ENCODE peak calls at places on chromosomes 6 and 20, in seven cellular contexts. X is HCT116, F is K562, M is H1, R is GM12878, O is HepG2, S is SK-N-SH. V is an unnamed sample.

GRCh38 chr6:36245572-36246031 is 24.3 kb upstream of the PNPLA1 start:
- DNase-seq in X (no peak), F (peak), M (peak), R (no peak), O (no peak), S (peak), V (peak)

GRCh38 chr6:41599015-41599835 is 39.0 kb upstream of the MDFI start:
- DNase-seq in X (no peak), F (no peak), M (no peak), R (no peak), O (no peak), S (no peak), V (no peak)

GRCh38 chr6:1409774-1410465 is 20.5 kb downstream of the FOXF2 start:
- DNase-seq in X (no peak), F (no peak), M (peak), R (no peak), O (no peak), S (no peak), V (no peak)

GRCh38 chr20:37902504-37903313 is at the start of gene VSTM2L:
- DNase-seq in X (no peak), F (peak), M (no peak), R (no peak), O (no peak), S (peak), V (peak)

GRCh38 chr20:18986895-18987580 is 173.5 kb downstream of the SCP2D1 start:
- DNase-seq in X (no peak), F (no peak), M (no peak), R (no peak), O (no peak), S (no peak), V (no peak)

GRCh38 chr20:14879020-14879697 is 541.7 kb upstream of the FLRT3 start:
- DNase-seq in X (peak), F (no peak), M (no peak), R (no peak), O (peak), S (no peak), V (peak)

GRCh38 chr6:141956046-141956761 is 176.5 kb upstream of the GJE1 start:
- DNase-seq in X (no peak), F (no peak), M (no peak), R (no peak), O (no peak), S (no peak), V (no peak)

GRCh38 chr20:34475979-34476736 is 40.1 kb upstream of the DYNLRB1 start:
- DNase-seq in X (no peak), F (no peak), M (no peak), R (no peak), O (peak), S (peak), V (no peak)

GRCh38 chr6:108720798-108721197 is 127.4 kb upstream of the ARMC2 start:
- DNase-seq in X (no peak), F (no peak), M (no peak), R (no peak), O (no peak), S (no peak), V (no peak)

GRCh38 chr20:39849664-39850063 is 839.4 kb downstream of the MAFB start:
- DNase-seq in X (no peak), F (no peak), M (no peak), R (no peak), O (no peak), S (peak), V (no peak)

GRCh38 chr6:28105286-28105685 is 19.1 kb upstream of the ZSCAN16 start:
- DNase-seq in X (no peak), F (peak), M (no peak), R (no peak), O (no peak), S (peak), V (no peak)

GRCh38 chr20:41135187-41135887 is 2.0 kb upstream of the PLCG1 start:
- DNase-seq in X (peak), F (peak), M (peak), R (no peak), O (peak), S (peak), V (peak)

GRCh38 chr6:25094726-25095125 is 159.0 kb upstream of the RIPOR2 start:
- DNase-seq in X (no peak), F (no peak), M (no peak), R (no peak), O (no peak), S (no peak), V (no peak)

GRCh38 chr20:32007787-32008616 is 2.2 kb upstream of the CCM2L start:
- DNase-seq in X (no peak), F (no peak), M (peak), R (no peak), O (no peak), S (no peak), V (no peak)

GRCh38 chr20:41697861-41698559 is 79.8 kb upstream of the CHD6 start:
- DNase-seq in X (no peak), F (peak), M (no peak), R (no peak), O (peak), S (peak), V (peak)

GRCh38 chr6:112571886-112572285 is 224.8 kb downstream of the RFPL4B start:
- DNase-seq in X (no peak), F (no peak), M (no peak), R (no peak), O (no peak), S (no peak), V (peak)

GRCh38 chr20:59448828-59449444 is 148.5 kb downstream of the EDN3 start:
- DNase-seq in X (no peak), F (no peak), M (no peak), R (no peak), O (no peak), S (no peak), V (no peak)

GRCh38 chr20:58192567-58192966 is 35.9 kb downstream of the ANKRD60 start:
- DNase-seq in X (no peak), F (peak), M (peak), R (no peak), O (no peak), S (peak), V (no peak)

GRCh38 chr6:39137235-39137634 is 22.2 kb upstream of the SAYSD1 start:
- DNase-seq in X (no peak), F (peak), M (peak), R (no peak), O (peak), S (no peak), V (peak)

GRCh38 chr6:22173311-22173710 is 123.5 kb downstream of the PRL start:
- DNase-seq in X (no peak), F (no peak), M (no peak), R (no peak), O (no peak), S (no peak), V (no peak)

GRCh38 chr20:16178671-16179070 is 394.6 kb downstream of the KIF16B start:
- DNase-seq in X (no peak), F (no peak), M (no peak), R (no peak), O (no peak), S (no peak), V (no peak)

GRCh38 chr6:134061440-134061839 is 9.0 kb upstream of the SLC2A12 start:
- DNase-seq in X (no peak), F (no peak), M (no peak), R (no peak), O (no peak), S (no peak), V (no peak)

GRCh38 chr6:25670793-25671513 is 18.9 kb downstream of the SCGN start:
- DNase-seq in X (peak), F (no peak), M (no peak), R (no peak), O (no peak), S (no peak), V (peak)

GRCh38 chr6:111418971-111419693 is 63.9 kb downstream of the REV3L start:
- DNase-seq in X (no peak), F (no peak), M (no peak), R (no peak), O (no peak), S (no peak), V (no peak)

GRCh38 chr20:59004493-59004762 is 2.6 kb downstream of the CTSZ start:
- DNase-seq in X (no peak), F (no peak), M (no peak), R (no peak), O (no peak), S (no peak), V (no peak)

GRCh38 chr6:112475083-112475482 is 128.0 kb downstream of the RFPL4B start:
- DNase-seq in X (no peak), F (no peak), M (no peak), R (no peak), O (no peak), S (no peak), V (no peak)

GRCh38 chr6:137013738-137014602 is 30.8 kb downstream of the IL20RA start:
- DNase-seq in X (peak), F (no peak), M (no peak), R (no peak), O (peak), S (peak), V (no peak)

GRCh38 chr6:36851632-36852031 is 12.4 kb upstream of the CPNE5 start:
- DNase-seq in X (no peak), F (no peak), M (no peak), R (no peak), O (no peak), S (no peak), V (no peak)

GRCh38 chr6:75280131-75280855 is 4.3 kb downstream of the TMEM30A start:
- DNase-seq in X (no peak), F (no peak), M (no peak), R (no peak), O (no peak), S (no peak), V (no peak)

GRCh38 chr6:23174781-23175361 is 605.5 kb downstream of the HDGFL1 start:
- DNase-seq in X (peak), F (no peak), M (no peak), R (no peak), O (no peak), S (no peak), V (no peak)

GRCh38 chr6:20846602-20847028 is 312.4 kb downstream of the CDKAL1 start:
- DNase-seq in X (no peak), F (peak), M (no peak), R (peak), O (no peak), S (no peak), V (no peak)

GRCh38 chr6:18763086-18763485 is 375.9 kb downstream of the RNF144B start:
- DNase-seq in X (no peak), F (no peak), M (no peak), R (no peak), O (no peak), S (no peak), V (peak)

GRCh38 chr6:161228911-161229591 is 44.8 kb downstream of the AGPAT4 start:
- DNase-seq in X (no peak), F (no peak), M (no peak), R (no peak), O (no peak), S (no peak), V (no peak)

GRCh38 chr6:6497976-6498375 is 90.5 kb upstream of the LY86 start:
- DNase-seq in X (no peak), F (no peak), M (no peak), R (no peak), O (no peak), S (no peak), V (no peak)

GRCh38 chr6:30184417-30185031 is 21.2 kb downstream of the TRIM15 start:
- DNase-seq in X (no peak), F (no peak), M (peak), R (no peak), O (no peak), S (no peak), V (no peak)

DNA sequence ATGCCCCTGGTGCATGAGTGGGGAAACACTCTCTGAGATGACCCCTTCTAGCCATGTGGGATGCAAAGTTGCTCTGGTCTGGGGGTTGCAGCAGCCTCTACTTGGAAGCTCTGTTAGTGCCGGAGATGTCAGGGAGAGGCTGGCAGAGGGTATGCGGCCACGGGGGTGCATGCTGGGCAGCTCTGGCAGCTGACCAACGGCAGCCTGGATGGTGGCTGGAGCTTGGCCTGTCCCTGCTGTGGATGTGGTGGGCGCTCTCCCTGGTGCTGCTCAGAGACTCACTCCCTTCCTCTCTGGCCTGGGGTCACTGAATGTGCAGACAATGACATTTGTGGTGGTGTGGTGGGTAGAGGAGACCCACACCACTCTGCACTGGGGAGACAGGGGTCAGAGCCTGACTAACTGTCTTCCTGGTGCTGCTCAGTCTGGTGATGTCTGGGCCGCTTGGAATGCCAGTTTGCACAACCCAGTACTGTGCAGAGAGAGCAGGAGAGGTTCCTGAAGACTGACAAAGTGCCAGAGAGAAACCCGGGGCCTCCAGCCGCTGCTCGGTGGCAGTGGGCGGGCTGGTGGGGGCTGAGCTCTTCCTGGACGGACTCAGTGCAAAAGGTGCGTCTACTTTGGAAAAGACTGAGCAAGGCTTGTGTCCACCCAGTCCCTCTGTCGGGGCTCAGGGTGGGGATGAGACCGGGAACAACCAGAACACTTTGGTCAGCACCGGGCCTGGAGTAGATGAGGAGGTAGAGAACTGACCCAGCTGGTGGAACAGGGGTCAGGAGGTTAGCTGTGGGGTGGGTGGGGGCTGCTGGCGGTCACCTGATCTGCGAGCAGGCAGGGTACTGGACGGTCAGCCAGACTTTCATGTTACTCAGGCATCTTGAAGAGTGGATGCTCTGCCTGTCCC is 2.7 kb downstream of the MYT1 start:
- DNase-seq in X (no peak), F (no peak), M (no peak), R (no peak), O (no peak), S (peak), V (no peak)
- TF ChIP-seq JUND in X (no peak), F (no peak), M (no peak), R (no peak), O (no peak), S (no peak), V (no peak)

DNA sequence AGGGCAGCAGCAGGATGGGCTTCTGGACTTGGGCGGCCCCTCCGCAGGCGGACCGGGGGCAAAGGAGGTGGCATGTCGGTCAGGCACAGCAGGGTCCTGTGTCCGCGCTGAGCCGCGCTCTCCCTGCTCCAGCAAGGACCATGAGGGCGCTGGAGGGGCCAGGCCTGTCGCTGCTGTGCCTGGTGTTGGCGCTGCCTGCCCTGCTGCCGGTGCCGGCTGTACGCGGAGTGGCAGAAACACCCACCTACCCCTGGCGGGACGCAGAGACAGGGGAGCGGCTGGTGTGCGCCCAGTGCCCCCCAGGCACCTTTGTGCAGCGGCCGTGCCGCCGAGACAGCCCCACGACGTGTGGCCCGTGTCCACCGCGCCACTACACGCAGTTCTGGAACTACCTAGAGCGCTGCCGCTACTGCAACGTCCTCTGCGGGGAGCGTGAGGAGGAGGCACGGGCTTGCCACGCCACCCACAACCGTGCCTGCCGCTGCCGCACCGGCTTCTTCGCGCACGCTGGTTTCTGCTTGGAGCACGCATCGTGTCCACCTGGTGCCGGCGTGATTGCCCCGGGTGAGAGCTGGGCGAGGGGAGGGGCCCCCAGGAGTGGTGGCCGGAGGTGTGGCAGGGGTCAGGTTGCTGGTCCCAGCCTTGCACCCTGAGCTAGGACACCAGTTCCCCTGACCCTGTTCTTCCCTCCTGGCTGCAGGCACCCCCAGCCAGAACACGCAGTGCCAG is at the start of gene TNFRSF6B:
- DNase-seq in X (no peak), F (no peak), M (peak), R (no peak), O (no peak), S (peak), V (no peak)
- TF ChIP-seq JUND in X (no peak), F (no peak), M (no peak), R (no peak), O (no peak), S (no peak), V (no peak)

DNA sequence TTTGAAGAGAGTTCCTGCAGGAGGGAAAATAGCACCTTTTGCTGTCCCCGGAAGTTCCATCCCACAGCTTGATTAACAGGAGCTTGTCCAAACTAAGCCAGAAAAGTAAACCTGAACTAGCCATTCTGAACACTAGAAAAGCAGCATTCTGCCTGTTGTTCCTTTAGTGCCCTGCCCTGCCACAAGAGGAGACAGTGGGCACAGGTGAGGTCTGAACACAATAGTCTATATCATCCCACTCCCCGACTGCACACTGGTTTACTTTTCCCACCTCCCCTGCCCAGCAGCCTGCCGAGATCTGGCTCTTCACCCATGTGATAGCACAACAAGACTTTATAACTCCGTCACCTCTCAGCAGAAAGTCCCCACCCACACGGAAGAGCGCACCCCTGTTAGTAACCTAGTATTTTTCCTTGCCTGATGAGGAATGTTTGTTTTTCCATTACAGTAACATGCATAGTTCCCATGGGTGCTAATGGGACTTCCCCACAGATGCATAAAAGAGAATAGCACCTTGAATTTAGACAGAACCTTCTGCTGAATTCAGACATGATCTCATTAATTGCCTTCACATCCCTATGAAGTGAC is 59.7 kb downstream of the TFAP2A start:
- DNase-seq in X (no peak), F (no peak), M (no peak), R (no peak), O (no peak), S (no peak), V (no peak)
- TF ChIP-seq JUND in X (no peak), F (no peak), M (no peak), R (no peak), O (no peak), S (no peak), V (no peak)

DNA sequence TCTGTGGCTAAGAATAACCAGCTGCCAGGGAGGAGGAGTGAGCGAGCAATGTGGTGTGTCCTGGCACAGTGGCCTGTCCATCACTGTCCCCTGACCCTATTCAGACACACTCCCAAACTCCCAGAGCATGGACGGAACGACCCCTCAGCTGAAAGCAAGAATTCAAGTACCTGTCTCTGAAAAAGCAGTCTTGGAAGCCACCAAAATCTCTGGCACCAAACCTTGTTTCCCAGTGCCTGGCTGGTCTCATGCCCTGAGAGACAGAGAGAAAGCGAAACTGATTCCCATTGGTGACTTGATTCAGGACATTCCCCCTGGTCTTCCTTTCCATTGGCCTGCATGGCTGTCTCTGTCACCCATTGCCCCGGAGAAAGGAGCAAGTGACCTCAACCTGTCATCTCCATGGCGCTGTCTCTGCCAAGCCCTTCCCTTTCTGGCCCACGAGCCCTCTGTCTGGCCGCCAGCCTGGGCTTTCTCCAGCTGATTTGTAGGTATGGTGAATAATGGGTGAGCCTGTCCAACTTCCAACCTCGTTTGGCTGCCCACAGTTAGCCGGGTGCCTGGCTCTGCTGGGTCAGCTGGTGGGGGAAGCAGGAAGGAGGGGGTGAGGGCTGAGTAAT is at the start of gene DDO:
- DNase-seq in X (no peak), F (no peak), M (no peak), R (no peak), O (peak), S (no peak), V (peak)
- TF ChIP-seq JUND in X (no peak), F (no peak), M (no peak), R (no peak), O (no peak), S (no peak), V (no peak)

GRCh38 chr6:4296552-4296951 is 161.2 kb upstream of the ECI2 start:
- DNase-seq in X (no peak), F (no peak), M (no peak), R (no peak), O (no peak), S (no peak), V (no peak)

GRCh38 chr6:4295058-4295788 is 159.8 kb upstream of the ECI2 start:
- DNase-seq in X (no peak), F (no peak), M (no peak), R (no peak), O (no peak), S (no peak), V (no peak)

GRCh38 chr6:4299476-4299875 is 164.1 kb upstream of the ECI2 start:
- DNase-seq in X (no peak), F (no peak), M (no peak), R (no peak), O (no peak), S (no peak), V (no peak)

GRCh38 chr6:4295789-4296165 is 160.4 kb upstream of the ECI2 start:
- DNase-seq in X (no peak), F (no peak), M (no peak), R (no peak), O (no peak), S (no peak), V (no peak)

GRCh38 chr6:4297348-4297747 is 162.0 kb upstream of the ECI2 start:
- DNase-seq in X (no peak), F (no peak), M (no peak), R (no peak), O (no peak), S (no peak), V (no peak)
- TF ChIP-seq JUND in X (no peak), F (no peak), M (no peak), R (no peak), O (no peak), S (no peak), V (no peak)

V was measured in T47D.